ENCODE peak calls at places on chromosomes 7 and 10, in ten cellular contexts. A, H, J, S, R, K, X, Y, E and N are unnamed samples.

GRCh38 chr7:137992738-137993394 is 9.0 kb downstream of the CREB3L2 start:
- DNase-seq in A (peak), H (peak), J (no peak), S (peak), R (no peak), K (peak), X (no peak), Y (no peak), E (no peak), N (no peak)

GRCh38 chr7:1331026-1331425 is 98.4 kb downstream of the UNCX start:
- DNase-seq in A (no peak), H (no peak), J (no peak), S (no peak), R (peak), K (peak), X (no peak), Y (no peak), E (no peak), N (no peak)

GRCh38 chr10:10642741-10643280 is 374.9 kb upstream of the CELF2 start:
- DNase-seq in A (no peak), H (no peak), J (peak), S (no peak), R (peak), K (no peak), X (no peak), Y (no peak), E (no peak), N (no peak)

GRCh38 chr7:151349507-151349853 is 7.9 kb downstream of the NUB1 start:
- DNase-seq in A (no peak), H (no peak), J (no peak), S (peak), R (no peak), K (no peak), X (no peak), Y (no peak), E (no peak), N (no peak)

GRCh38 chr7:158357106-158357897 is 230.3 kb downstream of the PTPRN2 start:
- DNase-seq in A (no peak), H (no peak), J (no peak), S (no peak), R (peak), K (peak), X (no peak), Y (no peak), E (no peak), N (no peak)

GRCh38 chr7:44505595-44505994 is 15.1 kb upstream of the NUDCD3 start:
- DNase-seq in A (no peak), H (no peak), J (no peak), S (no peak), R (no peak), K (no peak), X (no peak), Y (no peak), E (no peak), N (no peak)

GRCh38 chr10:102642553-102643345 is 1.5 kb upstream of the TRIM8 start:
- DNase-seq in A (no peak), H (peak), J (peak), S (peak), R (peak), K (peak), X (peak), Y (peak), E (no peak), N (no peak)

GRCh38 chr7:20778063-20778721 is 8.5 kb downstream of the SP8 start:
- DNase-seq in A (no peak), H (peak), J (peak), S (peak), R (peak), K (no peak), X (peak), Y (no peak), E (no peak), N (no peak)

GRCh38 chr10:117339569-117339968 is 35.7 kb downstream of the PDZD8 start:
- DNase-seq in A (no peak), H (no peak), J (no peak), S (no peak), R (no peak), K (no peak), X (no peak), Y (no peak), E (no peak), N (no peak)

GRCh38 chr10:97466755-97467154 is 20.8 kb downstream of the ZDHHC16 start:
- DNase-seq in A (no peak), H (no peak), J (no peak), S (no peak), R (no peak), K (no peak), X (no peak), Y (peak), E (no peak), N (no peak)

GRCh38 chr10:1230138-1230537 is 174.0 kb downstream of the WDR37 start:
- DNase-seq in A (no peak), H (no peak), J (no peak), S (no peak), R (no peak), K (no peak), X (no peak), Y (no peak), E (no peak), N (no peak)

GRCh38 chr7:45888185-45888992 is at the start of gene IGFBP1:
- DNase-seq in A (no peak), H (peak), J (peak), S (no peak), R (peak), K (no peak), X (no peak), Y (no peak), E (no peak), N (no peak)

GRCh38 chr10:18312385-18313145 is 172.3 kb downstream of the CACNB2 start:
- DNase-seq in A (no peak), H (no peak), J (peak), S (no peak), R (no peak), K (no peak), X (no peak), Y (peak), E (no peak), N (no peak)

GRCh38 chr10:124636271-124636993 is 107.7 kb downstream of the FAM53B start:
- DNase-seq in A (no peak), H (no peak), J (no peak), S (no peak), R (no peak), K (no peak), X (no peak), Y (no peak), E (no peak), N (no peak)

GRCh38 chr7:14197280-14197679 is 207.8 kb upstream of the ETV1 start:
- DNase-seq in A (no peak), H (no peak), J (no peak), S (no peak), R (no peak), K (no peak), X (no peak), Y (no peak), E (no peak), N (no peak)

GRCh38 chr7:157548691-157549265 is 212.0 kb downstream of the DNAJB6 start:
- DNase-seq in A (no peak), H (no peak), J (no peak), S (no peak), R (no peak), K (peak), X (no peak), Y (no peak), E (no peak), N (no peak)

GRCh38 chr7:73831656-73832579 is 1.1 kb downstream of the CLDN4 start:
- DNase-seq in A (no peak), H (no peak), J (peak), S (peak), R (peak), K (no peak), X (peak), Y (peak), E (no peak), N (no peak)

GRCh38 chr10:29957887-29958330 is 101.5 kb downstream of the JCAD start:
- DNase-seq in A (no peak), H (no peak), J (no peak), S (no peak), R (peak), K (no peak), X (no peak), Y (no peak), E (no peak), N (no peak)

GRCh38 chr10:129956902-129957673 is 7.0 kb downstream of the EBF3 start:
- DNase-seq in A (no peak), H (no peak), J (peak), S (no peak), R (no peak), K (no peak), X (no peak), Y (no peak), E (no peak), N (no peak)

GRCh38 chr7:44367475-44368030 is 42.2 kb upstream of the CAMK2B start:
- DNase-seq in A (no peak), H (no peak), J (peak), S (no peak), R (no peak), K (no peak), X (peak), Y (no peak), E (no peak), N (no peak)

GRCh38 chr7:30633223-30633622 is 38.5 kb downstream of the GARS1 start:
- DNase-seq in A (no peak), H (no peak), J (no peak), S (no peak), R (no peak), K (no peak), X (no peak), Y (no peak), E (no peak), N (no peak)

GRCh38 chr7:6489612-6490011 is 41.9 kb upstream of the DAGLB start:
- DNase-seq in A (no peak), H (no peak), J (peak), S (no peak), R (no peak), K (no peak), X (no peak), Y (peak), E (no peak), N (no peak)

GRCh38 chr7:106064836-106065559 is 47.1 kb downstream of the SYPL1 start:
- DNase-seq in A (no peak), H (peak), J (no peak), S (peak), R (no peak), K (peak), X (peak), Y (peak), E (no peak), N (no peak)

GRCh38 chr7:148883233-148884048 is 650 bp downstream of the EZH2 start:
- DNase-seq in A (no peak), H (peak), J (peak), S (peak), R (peak), K (peak), X (peak), Y (no peak), E (no peak), N (no peak)

GRCh38 chr10:125629758-125630376 is 53.1 kb downstream of the TEX36 start:
- DNase-seq in A (peak), H (peak), J (peak), S (no peak), R (no peak), K (no peak), X (no peak), Y (peak), E (no peak), N (no peak)

GRCh38 chr10:51178634-51179033 is 104.3 kb downstream of the PRKG1 start:
- DNase-seq in A (no peak), H (no peak), J (no peak), S (no peak), R (no peak), K (no peak), X (no peak), Y (no peak), E (no peak), N (no peak)

GRCh38 chr10:28719789-28720436 is 42.6 kb downstream of the BAMBI start:
- DNase-seq in A (no peak), H (peak), J (no peak), S (no peak), R (no peak), K (no peak), X (no peak), Y (peak), E (no peak), N (no peak)

DNA sequence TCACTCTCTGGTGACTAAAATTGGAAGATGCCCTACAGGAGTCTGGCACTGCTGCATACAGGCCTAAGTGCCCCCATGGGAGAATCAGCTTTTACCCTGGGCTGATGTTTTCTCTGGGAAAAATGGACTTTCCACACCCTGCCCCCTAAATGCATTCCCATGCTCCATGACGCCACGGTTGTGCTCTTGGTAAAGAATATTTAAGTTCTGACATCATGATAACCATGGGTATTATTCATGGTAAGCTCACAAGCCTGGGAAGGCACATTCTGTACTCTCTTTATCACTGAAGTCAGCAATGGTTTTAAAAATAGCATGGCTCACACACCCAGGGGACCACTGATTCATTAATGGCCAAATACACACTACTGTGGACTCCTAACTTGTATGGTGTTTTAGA is 43.4 kb downstream of the HIPK2 start:
- DNase-seq in A (no peak), H (peak), J (no peak), S (peak), R (no peak), K (no peak), X (no peak), Y (no peak), E (no peak), N (no peak)
- TF ChIP-seq POLR2AphosphoS5 in A (no peak), H (no peak), J (no peak), S (peak), R (peak), K (peak), X (peak), Y (no peak), E (no peak), N (no peak)

GRCh38 chr10:69861251-69862240 is 59.8 kb downstream of the COL13A1 start:
- DNase-seq in A (peak), H (peak), J (peak), S (no peak), R (no peak), K (no peak), X (no peak), Y (peak), E (no peak), N (no peak)
- TF ChIP-seq POLR2AphosphoS5 in A (no peak), H (no peak), J (no peak), S (peak), R (peak), K (peak), X (no peak), Y (peak), E (no peak), N (no peak)

DNA sequence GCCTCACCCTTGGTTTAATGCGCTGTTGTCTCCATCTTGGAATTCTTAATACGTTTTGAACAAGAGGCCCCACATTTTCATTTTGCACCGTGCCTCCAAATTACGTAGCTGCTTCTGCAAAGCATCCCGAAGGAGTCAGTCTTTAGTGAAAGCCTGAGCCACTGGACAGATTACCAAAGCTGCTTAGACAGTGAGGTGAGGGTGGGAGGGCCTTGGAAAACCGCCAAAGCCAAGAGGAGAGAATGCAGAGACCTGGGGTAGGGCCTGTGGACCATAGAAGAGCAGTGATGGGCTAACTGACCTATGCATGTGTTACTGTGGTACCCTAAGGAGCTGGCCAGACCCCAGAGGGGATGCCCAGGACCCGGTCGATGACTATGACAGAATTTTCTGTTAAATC is 4.2 kb upstream of the TCAF1 start:
- DNase-seq in A (no peak), H (no peak), J (no peak), S (no peak), R (no peak), K (no peak), X (no peak), Y (no peak), E (no peak), N (no peak)
- TF ChIP-seq POLR2AphosphoS5 in A (no peak), H (no peak), J (no peak), S (no peak), R (no peak), K (no peak), X (no peak), Y (no peak), E (no peak), N (no peak)

GRCh38 chr7:42868456-42868855 is 43.4 kb downstream of the C7orf25 start:
- DNase-seq in A (no peak), H (no peak), J (no peak), S (no peak), R (no peak), K (no peak), X (no peak), Y (no peak), E (no peak), N (no peak)

GRCh38 chr7:42869131-42870020 is 42.5 kb downstream of the C7orf25 start:
- DNase-seq in A (no peak), H (no peak), J (no peak), S (no peak), R (no peak), K (no peak), X (no peak), Y (peak), E (peak), N (no peak)
- TF ChIP-seq POLR2AphosphoS5 in A (no peak), H (no peak), J (no peak), S (no peak), R (no peak), K (no peak), X (no peak), Y (no peak), E (no peak), N (no peak)

GRCh38 chr10:3031490-3031889 is 35.9 kb upstream of the PFKP start:
- DNase-seq in A (no peak), H (no peak), J (no peak), S (no peak), R (no peak), K (no peak), X (no peak), Y (no peak), E (no peak), N (no peak)

GRCh38 chr10:3036155-3036554 is 31.2 kb upstream of the PFKP start:
- DNase-seq in A (no peak), H (no peak), J (no peak), S (no peak), R (no peak), K (no peak), X (no peak), Y (no peak), E (peak), N (no peak)

GRCh38 chr10:3036605-3037004 is 30.7 kb upstream of the PFKP start:
- DNase-seq in A (no peak), H (no peak), J (no peak), S (no peak), R (no peak), K (no peak), X (no peak), Y (no peak), E (no peak), N (no peak)

GRCh38 chr10:3034611-3035010 is 32.7 kb upstream of the PFKP start:
- DNase-seq in A (no peak), H (no peak), J (no peak), S (no peak), R (no peak), K (no peak), X (no peak), Y (no peak), E (no peak), N (no peak)

DNA sequence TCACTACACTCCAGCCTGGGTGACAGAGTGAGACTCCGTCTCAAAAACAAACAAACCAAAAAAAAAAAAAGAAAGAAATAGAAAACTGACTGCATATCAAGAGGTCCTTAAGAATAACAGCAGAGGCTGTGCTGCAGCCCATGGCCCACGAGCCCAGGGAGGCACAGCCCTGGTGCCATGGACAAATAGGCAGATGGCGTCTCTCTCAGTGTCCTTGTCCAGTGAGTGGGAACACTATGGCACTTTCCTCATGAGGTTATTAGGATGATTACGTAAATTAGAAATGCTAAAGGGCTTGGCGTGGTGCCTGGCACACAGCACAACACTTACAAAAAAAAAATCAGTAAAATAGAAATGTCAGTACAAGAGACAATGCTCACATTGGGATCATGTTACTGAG is 33.4 kb upstream of the PFKP start:
- DNase-seq in A (no peak), H (no peak), J (no peak), S (no peak), R (peak), K (no peak), X (no peak), Y (no peak), E (no peak), N (no peak)
- TF ChIP-seq POLR2AphosphoS5 in A (no peak), H (no peak), J (no peak), S (no peak), R (no peak), K (no peak), X (no peak), Y (no peak), E (no peak), N (no peak)

DNA sequence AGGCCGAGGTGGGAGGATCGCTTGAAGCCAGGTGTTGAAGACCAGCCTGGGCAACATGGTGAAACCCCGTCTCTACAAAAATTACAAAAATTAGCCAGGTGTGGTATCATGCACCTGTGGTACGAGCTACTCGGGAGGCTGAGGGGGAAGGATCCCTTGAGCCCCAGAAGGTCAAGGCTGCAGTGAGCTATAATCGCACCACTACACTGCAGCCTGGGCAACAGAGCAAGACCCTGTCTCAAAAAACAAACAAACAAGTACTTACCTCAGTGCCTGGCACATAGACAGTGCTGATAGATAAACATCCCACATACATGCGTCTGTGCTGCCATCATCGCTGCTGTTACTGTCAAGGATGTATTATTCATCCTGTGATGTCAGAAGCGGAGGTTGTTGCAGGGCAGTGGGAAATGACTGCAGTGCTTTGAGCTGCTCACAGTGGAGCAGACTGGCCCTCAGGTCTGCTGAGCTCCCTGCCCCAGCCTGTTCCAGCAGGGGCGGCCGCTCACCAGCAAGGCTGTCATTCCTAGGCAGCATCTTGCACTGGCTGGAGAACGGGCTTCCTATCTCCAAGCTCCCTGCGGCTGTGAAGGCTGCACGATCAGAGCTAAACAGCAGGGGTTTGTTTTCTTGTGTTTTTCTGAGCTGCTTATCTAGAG is 18.6 kb downstream of the FOXK1 start:
- DNase-seq in A (no peak), H (peak), J (no peak), S (no peak), R (no peak), K (no peak), X (no peak), Y (no peak), E (no peak), N (no peak)
- TF ChIP-seq POLR2AphosphoS5 in A (no peak), H (peak), J (no peak), S (no peak), R (peak), K (peak), X (peak), Y (no peak), E (no peak), N (no peak)

DNA sequence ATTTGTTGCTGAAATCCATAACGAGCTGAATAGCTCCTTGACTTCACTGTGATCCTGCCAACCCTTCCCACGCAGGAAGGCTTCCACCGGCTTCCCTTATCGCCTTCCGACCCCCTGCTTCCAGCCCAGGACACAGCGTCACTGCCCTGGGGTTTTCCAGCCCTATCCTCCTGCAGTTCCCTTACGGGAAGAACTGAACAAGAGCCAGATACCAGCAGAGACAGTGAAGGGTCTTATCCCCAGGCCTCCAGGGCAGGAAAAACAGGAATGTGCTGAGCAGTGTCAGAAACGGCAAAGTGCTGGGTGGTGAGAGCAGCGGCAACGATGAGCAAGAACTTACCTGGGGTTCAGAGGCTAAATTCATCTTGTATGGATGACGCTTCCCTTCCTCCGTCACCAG is 22.4 kb downstream of the PDLIM1 start:
- DNase-seq in A (no peak), H (peak), J (no peak), S (no peak), R (no peak), K (no peak), X (no peak), Y (no peak), E (no peak), N (no peak)
- TF ChIP-seq POLR2AphosphoS5 in A (no peak), H (no peak), J (no peak), S (peak), R (peak), K (no peak), X (peak), Y (no peak), E (no peak), N (no peak)

GRCh38 chr7:115526272-115526671 is 504.3 kb downstream of the TFEC start:
- DNase-seq in A (no peak), H (no peak), J (peak), S (no peak), R (no peak), K (no peak), X (no peak), Y (no peak), E (no peak), N (no peak)
- TF ChIP-seq POLR2AphosphoS5 in A (no peak), H (no peak), J (peak), S (no peak), R (no peak), K (no peak), X (no peak), Y (no peak), E (no peak), N (no peak)